ENCODE peak calls at places on chromosomes 5 and 9, in seven cellular contexts. E is LNCaP clone FGC, V is WERI-Rb-1, J is hepatocyte, Y is uterus, W is heart left ventricle, Z is neural progenitor cell. M is an unnamed sample.

GRCh38 chr5:149757956-149758355 is 27.8 kb downstream of the PPARGC1B start:
- DNase-seq in J (no peak), Y (no peak), Z (no peak), V (no peak), E (no peak), W (no peak), M (no peak)

GRCh38 chr5:1515921-1516571 is 7.7 kb downstream of the LPCAT1 start:
- DNase-seq in J (peak), E (no peak), Z (no peak), W (no peak), V (peak), Y (peak), M (no peak)

GRCh38 chr9:90905079-90905478 is 103.5 kb downstream of the SYK start:
- DNase-seq in Z (no peak), Y (no peak), E (peak), W (no peak), V (no peak), J (no peak), M (no peak)

GRCh38 chr9:133815781-133816180 is 77.6 kb upstream of the SARDH start:
- DNase-seq in Y (no peak), W (no peak), J (no peak), V (no peak), E (no peak), Z (no peak), M (no peak)

GRCh38 chr5:144205141-144205551 is 34.5 kb downstream of the KCTD16 start:
- DNase-seq in V (peak), J (peak), Z (peak), E (no peak), W (peak), Y (no peak), M (no peak)

GRCh38 chr5:148831590-148832565 is 5.5 kb downstream of the ADRB2 start:
- DNase-seq in W (no peak), J (no peak), Z (no peak), V (no peak), Y (no peak), E (no peak), M (no peak)

GRCh38 chr5:135337064-135337463 is 62.0 kb downstream of the MACROH2A1 start:
- DNase-seq in E (no peak), W (no peak), J (no peak), Y (no peak), Z (no peak), V (no peak), M (no peak)

GRCh38 chr9:32722704-32723103 is 60.6 kb upstream of the TMEM215 start:
- DNase-seq in W (no peak), E (no peak), V (no peak), Z (no peak), Y (no peak), J (no peak), M (no peak)

GRCh38 chr9:33265211-33265885 is 499 bp downstream of the CHMP5 start:
- DNase-seq in E (no peak), Z (no peak), J (no peak), Y (no peak), W (no peak), V (no peak), M (no peak)

GRCh38 chr5:69484891-69485290 is 7.7 kb upstream of the OCLN start:
- DNase-seq in W (no peak), Y (no peak), V (no peak), Z (no peak), J (no peak), E (no peak), M (no peak)

GRCh38 chr9:19513671-19514275 is 105.0 kb downstream of the ACER2 start:
- DNase-seq in Y (no peak), Z (no peak), V (no peak), W (no peak), J (no peak), E (no peak), M (no peak)

GRCh38 chr5:139046551-139046950 is 151.6 kb downstream of the SIL1 start:
- DNase-seq in Z (no peak), Y (no peak), W (no peak), V (no peak), J (no peak), E (no peak), M (no peak)

GRCh38 chr5:113092683-113093082 is 116.1 kb downstream of the DCP2 start:
- DNase-seq in W (no peak), J (peak), Z (no peak), E (no peak), Y (no peak), V (no peak), M (no peak)

GRCh38 chr9:110999379-110999778 is 38.9 kb downstream of the LPAR1 start:
- DNase-seq in Z (no peak), Y (no peak), W (no peak), V (no peak), E (no peak), J (no peak), M (no peak)

GRCh38 chr9:83178717-83179116 is 115.8 kb upstream of the RASEF start:
- DNase-seq in J (no peak), W (no peak), Z (no peak), V (no peak), Y (no peak), E (no peak), M (no peak)

GRCh38 chr5:65305913-65306312 is 175.8 kb downstream of the ADAMTS6 start:
- DNase-seq in Y (no peak), W (no peak), Z (no peak), J (peak), V (no peak), E (no peak), M (no peak)

GRCh38 chr5:147805030-147805454 is 22.5 kb upstream of the JAKMIP2 start:
- DNase-seq in Z (no peak), J (no peak), V (no peak), Y (no peak), E (no peak), W (no peak), M (no peak)

GRCh38 chr5:173835662-173836061 is 52.5 kb upstream of the CPEB4 start:
- DNase-seq in W (no peak), Y (no peak), J (no peak), Z (no peak), V (no peak), E (no peak), M (no peak)

DNA sequence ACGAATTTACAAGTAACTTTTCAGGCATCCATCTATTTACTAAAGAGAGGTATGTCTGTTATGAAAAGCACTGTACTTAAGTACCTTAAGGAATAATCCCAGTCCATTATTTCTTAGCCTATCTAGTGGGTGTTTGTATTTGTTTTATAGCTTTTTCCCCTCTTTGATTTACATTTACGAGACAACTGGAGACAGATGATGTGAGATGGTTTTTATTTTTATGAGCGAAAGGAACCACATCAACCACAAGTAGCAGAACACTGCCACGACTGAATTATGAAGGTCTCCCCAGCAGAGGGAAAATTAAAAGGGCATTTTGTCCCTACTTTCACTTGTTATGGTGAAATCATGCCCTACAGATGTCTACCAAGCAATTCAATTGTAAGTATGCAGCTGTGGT is 357.8 kb downstream of the NFIB start:
- DNase-seq in V (no peak), W (no peak), Y (no peak), J (no peak), E (no peak), Z (no peak), M (no peak)
- H3K4me3 ChIP-seq in V (no peak), W (no peak), Y (no peak), J (no peak), E (no peak), Z (no peak), M (no peak)

DNA sequence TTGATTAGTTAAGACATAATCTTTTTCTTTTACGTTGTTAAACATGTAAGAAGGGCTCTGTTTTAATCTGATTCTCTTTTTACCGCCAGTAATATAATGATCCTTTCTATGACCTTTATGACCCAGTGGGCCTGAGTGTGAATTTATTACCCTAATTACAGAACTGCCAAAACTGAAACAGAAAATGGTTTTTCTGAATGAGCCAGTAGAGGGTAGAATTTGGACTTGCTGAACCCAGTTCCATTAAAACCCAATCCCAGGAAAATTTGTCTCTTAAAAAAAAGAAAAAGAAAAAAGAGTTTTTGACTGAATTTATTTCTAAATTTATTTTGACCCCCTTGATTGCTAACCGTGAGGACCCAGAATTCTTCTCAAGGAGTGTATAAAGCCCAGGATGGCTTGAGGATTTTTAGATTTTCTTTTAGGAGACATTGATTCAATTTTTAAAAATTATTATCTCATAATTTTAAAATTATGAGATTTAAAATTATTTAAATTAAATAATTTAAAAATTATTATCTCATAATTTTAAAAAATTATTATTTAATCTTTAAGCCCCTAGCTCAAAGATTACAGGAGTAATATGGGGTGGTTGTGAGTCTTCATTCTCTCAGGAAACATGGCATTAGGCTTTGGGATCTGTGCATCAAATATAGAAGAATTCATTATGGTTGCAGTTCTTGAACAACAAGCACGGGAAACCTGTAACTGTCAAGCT is 94.1 kb upstream of the GLIS3 start:
- DNase-seq in Z (no peak), Y (no peak), W (no peak), J (no peak), V (no peak), E (no peak), M (no peak)
- TF ChIP-seq CTCF in Z (no peak), Y (no peak), W (no peak), J (no peak), V (no peak), E (peak), M (no peak)

GRCh38 chr5:159049844-159050318 is 49.8 kb downstream of the EBF1 start:
- DNase-seq in W (no peak), Z (no peak), V (no peak), E (no peak), J (peak), Y (peak), M (no peak)
- H3K4me3 ChIP-seq in W (no peak), Z (no peak), V (no peak), E (no peak), J (no peak), Y (peak), M (no peak)

GRCh38 chr5:98769006-98769255 is 4.5 kb upstream of the RGMB start:
- DNase-seq in Z (peak), E (no peak), Y (no peak), W (no peak), J (peak), V (peak), M (no peak)
- TF ChIP-seq CTCF in Z (peak), E (peak), Y (peak), W (peak), J (peak), V (peak), M (peak)

GRCh38 chr5:180353963-180354574 is 933 bp upstream of the GFPT2 start:
- DNase-seq in J (no peak), E (no peak), V (no peak), Z (no peak), W (no peak), Y (no peak), M (no peak)
- H3K4me3 ChIP-seq in J (peak), E (peak), V (peak), Z (peak), W (peak), Y (peak), M (peak)

GRCh38 chr9:121023064-121023463 is 27.0 kb downstream of the C5 start:
- DNase-seq in J (no peak), Z (no peak), W (no peak), E (no peak), Y (no peak), V (peak), M (no peak)
- TF ChIP-seq CTCF in J (no peak), Z (no peak), W (no peak), E (peak), Y (no peak), V (peak), M (no peak)